ENCODE peak calls at places on chromosomes 11 and 22, in four cellular contexts. One of them, this sample, is unnamed.

GRCh38 chr22:37162221-37163095 is 12.7 kb upstream of the IL2RB start:
- DNase-seq in HepG2: no peak
- DNase-seq in H1: no peak
- DNase-seq in SK-N-SH: no peak
- DNase-seq in this sample: no peak

GRCh38 chr11:28878025-28878424 is 769.8 kb downstream of the METTL15 start:
- DNase-seq in HepG2: no peak
- DNase-seq in SK-N-SH: no peak
- DNase-seq in H1: no peak
- DNase-seq in this sample: no peak

GRCh38 chr11:6635082-6635932 is 16.1 kb upstream of the TPP1 start:
- DNase-seq in SK-N-SH: no peak
- DNase-seq in HepG2: peak
- DNase-seq in H1: no peak
- DNase-seq in this sample: peak

GRCh38 chr11:44816761-44817160 is 90.0 kb downstream of the TSPAN18 start:
- DNase-seq in H1: no peak
- DNase-seq in SK-N-SH: no peak
- DNase-seq in HepG2: no peak
- DNase-seq in this sample: no peak

GRCh38 chr11:123179571-123179970 is 15.5 kb downstream of the CLMP start:
- DNase-seq in H1: no peak
- DNase-seq in SK-N-SH: no peak
- DNase-seq in HepG2: no peak
- DNase-seq in this sample: no peak

GRCh38 chr22:49717322-49717919 is 110.3 kb downstream of the BRD1 start:
- DNase-seq in H1: no peak
- DNase-seq in HepG2: no peak
- DNase-seq in SK-N-SH: no peak
- DNase-seq in this sample: no peak

GRCh38 chr11:28110108-28110838 is 2.1 kb downstream of the METTL15 start:
- DNase-seq in HepG2: peak
- DNase-seq in H1: peak
- DNase-seq in SK-N-SH: peak
- DNase-seq in this sample: peak

GRCh38 chr11:72604256-72604655 is 70.0 kb downstream of the PDE2A start:
- DNase-seq in H1: no peak
- DNase-seq in SK-N-SH: no peak
- DNase-seq in HepG2: no peak
- DNase-seq in this sample: no peak

GRCh38 chr22:18067121-18067520 is 10.7 kb upstream of the PEX26 start:
- DNase-seq in HepG2: no peak
- DNase-seq in SK-N-SH: no peak
- DNase-seq in H1: no peak
- DNase-seq in this sample: no peak

GRCh38 chr11:117528061-117528780 is 200.6 kb downstream of the CEP164 start:
- DNase-seq in H1: no peak
- DNase-seq in SK-N-SH: peak
- DNase-seq in HepG2: no peak
- DNase-seq in this sample: no peak

GRCh38 chr11:31625868-31626267 is 116.3 kb downstream of the ELP4 start:
- DNase-seq in SK-N-SH: no peak
- DNase-seq in HepG2: no peak
- DNase-seq in H1: no peak
- DNase-seq in this sample: no peak
- TF ChIP-seq JUND in SK-N-SH: no peak
- TF ChIP-seq JUND in HepG2: no peak
- TF ChIP-seq JUND in H1: no peak
- TF ChIP-seq JUND in this sample: no peak

DNA sequence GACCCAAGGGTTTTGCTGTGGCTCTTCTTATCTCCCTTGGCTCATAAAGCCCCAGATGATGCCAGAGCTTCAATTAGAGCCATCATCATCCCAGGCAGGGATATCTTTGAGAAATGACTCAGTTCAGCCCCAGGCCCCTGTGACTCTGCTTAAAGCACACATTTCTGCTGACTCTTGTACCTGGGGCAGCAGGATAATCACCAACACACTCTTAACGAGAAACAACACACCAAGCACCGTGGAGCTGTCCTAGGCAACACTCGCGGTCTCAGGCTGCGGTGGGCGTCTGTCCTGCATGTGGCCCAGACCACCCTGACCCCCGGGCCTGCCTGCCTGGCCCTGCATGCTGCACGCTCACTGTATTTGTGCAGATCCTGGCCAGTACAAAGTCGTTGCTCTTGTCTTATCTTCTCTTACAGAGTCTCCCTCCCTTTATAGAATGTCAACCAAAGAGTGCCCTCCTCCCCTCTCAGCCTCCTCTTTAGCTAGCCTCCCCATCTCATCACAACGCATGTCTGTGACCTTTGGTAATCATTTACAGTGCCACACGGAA is 114.2 kb upstream of the PARVA start:
- DNase-seq in H1: no peak
- DNase-seq in HepG2: no peak
- DNase-seq in SK-N-SH: peak
- DNase-seq in this sample: peak
- TF ChIP-seq YY1 in H1: no peak
- TF ChIP-seq YY1 in HepG2: no peak
- TF ChIP-seq YY1 in SK-N-SH: no peak
- TF ChIP-seq YY1 in this sample: no peak

GRCh38 chr22:45911601-45912271 is 65.2 kb downstream of the WNT7B start:
- DNase-seq in HepG2: peak
- DNase-seq in SK-N-SH: no peak
- DNase-seq in H1: no peak
- DNase-seq in this sample: peak
- TF ChIP-seq JUND in HepG2: no peak
- TF ChIP-seq JUND in SK-N-SH: no peak
- TF ChIP-seq JUND in H1: no peak
- TF ChIP-seq JUND in this sample: no peak

DNA sequence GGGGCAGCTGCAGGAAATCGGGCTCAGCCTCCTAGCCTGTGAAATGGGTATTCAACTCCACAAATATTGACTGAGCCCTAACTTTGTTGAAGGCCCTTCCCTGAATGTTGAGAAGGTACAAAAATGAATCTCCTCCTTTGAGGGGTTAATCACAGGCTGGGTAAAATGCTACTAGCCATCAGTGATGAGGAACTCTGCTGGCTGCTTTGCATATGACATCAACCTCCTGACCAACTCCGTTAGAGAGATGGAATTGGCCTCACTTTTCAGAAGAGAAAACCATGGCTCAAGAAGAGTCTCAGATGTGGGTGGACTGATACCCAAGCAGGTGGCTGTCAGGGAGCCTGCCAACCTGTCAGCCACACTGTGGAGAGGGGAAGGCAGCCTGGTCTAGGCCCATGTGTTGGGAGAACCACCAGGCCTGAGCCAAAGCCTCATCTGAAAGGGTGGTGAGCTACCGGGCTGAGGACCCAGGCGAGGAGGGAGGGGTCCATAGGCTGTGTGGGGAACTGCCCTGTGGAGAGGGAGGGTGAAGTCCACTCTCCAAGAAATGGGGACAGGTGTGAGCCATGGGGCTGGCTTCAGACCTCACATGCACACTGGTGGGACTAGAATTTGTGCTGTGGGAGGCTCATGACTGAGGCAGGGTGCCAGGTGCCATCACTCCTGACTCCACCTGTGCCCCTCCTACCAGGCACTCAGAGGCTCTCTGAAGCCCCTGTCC is 11.8 kb downstream of the CDCA5 start:
- DNase-seq in H1: no peak
- DNase-seq in HepG2: no peak
- DNase-seq in SK-N-SH: no peak
- DNase-seq in this sample: no peak
- TF ChIP-seq YY1 in H1: no peak
- TF ChIP-seq YY1 in HepG2: no peak
- TF ChIP-seq YY1 in SK-N-SH: no peak
- TF ChIP-seq YY1 in this sample: no peak

DNA sequence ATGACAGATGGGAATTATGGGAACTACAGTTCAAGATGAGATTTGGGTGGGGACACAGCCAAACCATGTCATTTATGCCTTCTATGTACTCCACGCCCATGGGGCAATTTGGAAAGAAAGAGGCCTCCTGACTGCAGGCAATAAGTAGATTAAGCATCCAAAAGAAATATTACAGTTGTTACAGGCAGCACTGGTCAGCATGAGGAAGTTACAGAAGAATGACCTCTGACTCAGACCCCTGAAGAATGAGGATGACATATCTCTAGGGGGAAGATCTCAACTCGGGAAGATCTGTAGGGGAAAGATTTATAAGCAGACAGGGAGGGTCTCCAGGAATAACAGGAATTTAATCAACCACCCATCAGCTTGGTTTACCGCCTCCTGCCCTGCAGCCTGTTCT is 58.0 kb downstream of the RCN1 start:
- DNase-seq in HepG2: no peak
- DNase-seq in H1: no peak
- DNase-seq in SK-N-SH: no peak
- DNase-seq in this sample: no peak
- TF ChIP-seq JUND in HepG2: no peak
- TF ChIP-seq JUND in H1: no peak
- TF ChIP-seq JUND in SK-N-SH: no peak
- TF ChIP-seq JUND in this sample: no peak

This sample was measured in K562.